ENCODE peak calls at places on chromosomes 1 and 21, in six cellular contexts. A is fibroblast of pulmonary artery, S is left ventricle myocardium inferior, Z is fibroblast of the aortic adventitia, G is MM.1S, H is lung. I is an unnamed sample.

GRCh38 chr1:81505831-81506230 is 294.9 kb upstream of the ADGRL2 start:
- DNase-seq in S (no peak), G (peak; percentile 80), H (no peak), Z (no peak), A (no peak), I (no peak)

GRCh38 chr1:210222288-210223006 is 10.1 kb upstream of the SERTAD4 start:
- DNase-seq in S (no peak), G (no peak), Z (no peak), H (peak; percentile 77), A (peak; percentile 30), I (peak; percentile 29)

GRCh38 chr1:20102875-20103274 is 16.5 kb downstream of the PLA2G2D start:
- DNase-seq in A (peak; percentile 77), S (no peak), G (no peak), H (no peak), Z (peak; percentile 77), I (no peak)

GRCh38 chr1:117846674-117847425 is 82.6 kb downstream of the GDAP2 start:
- DNase-seq in Z (no peak), A (no peak), H (no peak), S (no peak), G (no peak), I (no peak)

GRCh38 chr1:167219646-167220536 is 795 bp upstream of the POU2F1 start:
- DNase-seq in A (peak; percentile 56), H (peak; percentile 83), Z (peak; percentile 44), G (peak; percentile 99), S (peak; percentile 83), I (peak; percentile 97)

GRCh38 chr1:79373481-79374132 is 367.1 kb upstream of the ADGRL4 start:
- DNase-seq in S (no peak), G (no peak), H (no peak), Z (peak; percentile 46), A (peak; percentile 24), I (peak; percentile 78)

GRCh38 chr1:154770897-154771594 is 99.0 kb downstream of the KCNN3 start:
- DNase-seq in G (no peak), H (no peak), Z (no peak), A (no peak), S (no peak), I (no peak)

GRCh38 chr1:180261524-180262160 is 31.6 kb downstream of the LHX4 start:
- DNase-seq in H (no peak), G (no peak), S (no peak), A (no peak), Z (peak; percentile 51), I (no peak)

GRCh38 chr1:116314305-116314919 is 58.6 kb upstream of the ATP1A1 start:
- DNase-seq in A (peak; percentile 24), H (no peak), Z (no peak), G (no peak), S (peak; percentile 23), I (peak; percentile 51)

GRCh38 chr1:3995141-3995780 is 95.2 kb upstream of the C1orf174 start:
- DNase-seq in A (no peak), S (no peak), G (no peak), H (no peak), Z (no peak), I (no peak)

GRCh38 chr21:34313116-34313515 is 50.7 kb upstream of the KCNE2 start:
- DNase-seq in A (peak; percentile 24), H (no peak), G (no peak), S (no peak), Z (peak; percentile 1), I (no peak)

GRCh38 chr1:226867461-226868054 is 2.9 kb upstream of the PSEN2 start:
- DNase-seq in S (no peak), H (no peak), Z (no peak), G (no peak), A (no peak), I (no peak)

GRCh38 chr21:46161180-46161799 is 5.9 kb upstream of the FTCD start:
- DNase-seq in H (no peak), Z (no peak), S (no peak), G (no peak), A (no peak), I (no peak)

GRCh38 chr1:85356130-85356529 is 79.7 kb upstream of the BCL10 start:
- DNase-seq in G (no peak), Z (no peak), H (no peak), S (no peak), A (no peak), I (peak; percentile 94)

GRCh38 chr1:224820341-224820740 is 109.1 kb upstream of the DNAH14 start:
- DNase-seq in S (no peak), H (no peak), Z (no peak), G (no peak), A (no peak), I (no peak)

GRCh38 chr1:42469727-42470126 is 6.6 kb downstream of the CCDC30 start:
- DNase-seq in G (no peak), H (no peak), Z (no peak), A (no peak), S (no peak), I (no peak)

GRCh38 chr1:158813159-158813558 is 18.0 kb upstream of the MNDA start:
- DNase-seq in H (no peak), A (no peak), G (no peak), Z (no peak), S (no peak), I (no peak)

GRCh38 chr1:110308247-110308646 is 30.9 kb upstream of the RBM15 start:
- DNase-seq in A (peak; percentile 86), Z (peak; percentile 82), H (no peak), S (no peak), G (no peak), I (no peak)

GRCh38 chr1:110310300-110310699 is 28.9 kb upstream of the RBM15 start:
- DNase-seq in H (no peak), G (no peak), S (peak; percentile 44), A (no peak), Z (no peak), I (no peak)

GRCh38 chr1:110307239-110307974 is 31.8 kb upstream of the RBM15 start:
- DNase-seq in Z (no peak), A (no peak), H (no peak), S (no peak), G (no peak), I (no peak)

GRCh38 chr1:110309139-110309538 is 30.0 kb upstream of the RBM15 start:
- DNase-seq in H (no peak), S (no peak), Z (peak; percentile 43), G (no peak), A (peak; percentile 32), I (no peak)

DNA sequence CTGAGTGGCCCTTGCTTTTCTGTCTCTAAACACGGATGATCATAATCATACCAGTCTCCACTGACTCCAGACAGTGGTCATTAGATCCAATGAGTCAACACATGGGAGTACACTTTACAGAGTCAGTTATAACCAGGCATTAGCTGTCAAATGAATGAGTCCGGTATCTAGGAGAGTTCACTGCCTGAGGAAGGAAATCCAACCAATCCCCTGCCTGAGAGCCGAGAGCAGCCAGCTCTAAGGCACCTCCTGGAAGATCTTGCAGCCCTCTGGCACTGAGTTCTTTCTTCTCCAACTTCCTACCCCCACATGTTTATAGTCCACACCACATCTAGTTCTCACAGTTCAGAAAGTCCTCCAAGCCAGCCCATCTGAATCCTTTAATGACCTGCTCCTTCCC is 29.4 kb upstream of the RBM15 start:
- DNase-seq in Z (peak; percentile 73), A (peak; percentile 65), H (no peak), G (no peak), S (no peak), I (no peak)
- TF ChIP-seq CTCF in Z (peak; percentile 13), A (no peak), H (no peak), G (no peak), S (no peak), I (no peak)

GRCh38 chr1:206709772-206710456 is 25.2 kb downstream of the MAPKAPK2 start:
- DNase-seq in G (no peak), H (no peak), S (no peak), A (peak; percentile 48), Z (peak; percentile 23), I (no peak)

GRCh38 chr1:206708058-206708457 is 23.4 kb downstream of the MAPKAPK2 start:
- DNase-seq in G (peak; percentile 61), H (no peak), Z (no peak), S (no peak), A (no peak), I (no peak)

GRCh38 chr1:206708882-206709281 is 24.2 kb downstream of the MAPKAPK2 start:
- DNase-seq in G (no peak), S (no peak), Z (no peak), A (peak; percentile 53), H (no peak), I (no peak)

GRCh38 chr1:206709322-206709721 is 24.6 kb downstream of the MAPKAPK2 start:
- DNase-seq in Z (peak; percentile 26), H (no peak), G (no peak), S (no peak), A (no peak), I (no peak)

DNA sequence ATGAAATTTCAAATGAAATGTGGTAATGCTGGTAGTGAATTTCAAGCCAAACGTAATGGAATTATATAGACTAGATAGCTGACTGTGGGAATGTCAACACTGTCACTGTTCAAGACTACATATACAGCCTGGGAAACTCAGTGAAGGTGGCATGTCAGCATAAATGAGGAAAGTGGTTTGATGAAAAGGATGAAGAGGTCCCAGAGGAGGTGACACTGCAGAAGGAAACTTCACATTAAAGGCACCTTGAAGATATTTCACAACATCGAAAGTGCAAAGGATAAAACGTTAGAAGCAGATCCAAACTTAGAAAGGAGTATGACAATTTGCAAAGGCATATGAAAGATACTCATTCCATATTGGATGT is 25.7 kb downstream of the MAPKAPK2 start:
- DNase-seq in Z (no peak), H (no peak), S (no peak), G (no peak), A (no peak), I (no peak)
- TF ChIP-seq CTCF in Z (no peak), H (no peak), S (no peak), G (no peak), A (no peak), I (no peak)

GRCh38 chr1:32868806-32869455 is 1.8 kb downstream of the FNDC5 start:
- DNase-seq in H (no peak), A (no peak), G (no peak), Z (no peak), S (no peak), I (no peak)

GRCh38 chr1:32869844-32870614 is 683 bp downstream of the FNDC5 start:
- DNase-seq in A (no peak), H (no peak), Z (no peak), G (no peak), S (no peak), I (no peak)

GRCh38 chr1:32872189-32872898 is 1.6 kb upstream of the FNDC5 start:
- DNase-seq in H (peak; percentile 54), A (peak; percentile 53), G (peak; percentile 40), S (peak; percentile 59), Z (peak; percentile 63), I (peak; percentile 72)

GRCh38 chr1:32871364-32872188 is 864 bp upstream of the FNDC5 start:
- DNase-seq in S (no peak), A (peak; percentile 2), Z (peak; percentile 44), H (no peak), G (no peak), I (peak; percentile 36)

GRCh38 chr1:32870615-32871363 is at the start of gene FNDC5:
- DNase-seq in H (no peak), G (no peak), S (peak; percentile 36), Z (no peak), A (peak; percentile 21), I (peak; percentile 42)
- TF ChIP-seq CTCF in H (no peak), G (no peak), S (no peak), Z (no peak), A (no peak), I (no peak)

DNA sequence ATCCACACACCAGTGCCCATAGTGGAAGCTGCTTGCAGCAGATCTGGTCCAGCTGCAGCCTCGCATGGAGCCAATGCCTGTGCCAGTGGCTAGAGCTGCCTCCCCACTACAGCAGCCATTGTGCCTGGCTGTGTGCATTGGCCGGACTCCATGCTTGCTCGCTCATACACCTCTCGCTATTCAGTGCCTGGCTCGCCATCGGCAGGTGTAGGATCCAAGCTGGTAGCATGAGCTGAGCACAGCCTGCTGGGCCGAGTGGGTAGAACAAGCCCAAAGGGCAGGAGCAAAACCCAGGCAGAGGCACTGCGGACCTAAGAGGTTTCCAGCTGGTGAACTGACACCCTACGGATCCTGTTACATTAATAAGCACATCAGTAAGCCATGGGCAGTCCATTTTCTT is 1184.1 kb downstream of the AMY1C start:
- DNase-seq in G (no peak), S (no peak), H (no peak), Z (no peak), A (no peak), I (no peak)
- TF ChIP-seq CTCF in G (no peak), S (no peak), H (no peak), Z (no peak), A (no peak), I (no peak)